ENCODE peak calls at places on chromosome X, in five cellular contexts. I is CD8-positive, alpha-beta memory T cell; N is OCI-LY7; T is HCT116; V is spleen. E is an unnamed sample. For H3K9me3, the result is how much of the 10 kb centered on the place peaks cover.

GRCh38 chrX:149314031-149314430 is 191.1 kb downstream of the IDS start:
- DNase-seq in N (no peak), T (no peak), V (no peak), I (no peak), E (no peak)

GRCh38 chrX:96004386-96004785 is 680.3 kb upstream of the DIAPH2 start:
- DNase-seq in V (no peak), T (no peak), I (no peak), N (no peak), E (no peak)

GRCh38 chrX:74925210-74926088 is at the start of gene NEXMIF:
- DNase-seq in I (no peak), N (no peak), V (peak), T (no peak), E (no peak)

GRCh38 chrX:104319346-104319745 is 64.6 kb upstream of the ESX1 start:
- DNase-seq in N (no peak), T (no peak), I (no peak), V (no peak), E (no peak)

GRCh38 chrX:101348452-101349222 is at the start of gene TIMM8A:
- DNase-seq in I (peak), T (peak), V (peak), N (peak), E (peak)

GRCh38 chrX:78658851-78659744 is at the start of gene RTL3:
- DNase-seq in N (no peak), T (no peak), I (no peak), V (no peak), E (no peak)

GRCh38 chrX:14712096-14712495 is 160.8 kb downstream of the FANCB start:
- DNase-seq in V (no peak), I (no peak), N (no peak), T (no peak), E (no peak)

GRCh38 chrX:13899607-13900006 is 82.7 kb upstream of the GPM6B start:
- DNase-seq in V (no peak), I (no peak), N (no peak), T (no peak), E (no peak)

GRCh38 chrX:106615041-106615440 is 3.3 kb downstream of the RADX start:
- DNase-seq in T (no peak), I (no peak), V (no peak), N (no peak), E (no peak)

GRCh38 chrX:48971325-48972213 is at the start of gene KCND1:
- DNase-seq in N (no peak), V (no peak), T (no peak), I (no peak), E (no peak)

GRCh38 chrX:23792861-23793553 is 10.0 kb downstream of the SAT1 start:
- DNase-seq in N (no peak), T (no peak), I (no peak), V (no peak), E (no peak)

GRCh38 chrX:148632444-148632843 is 132.0 kb downstream of the AFF2 start:
- DNase-seq in I (no peak), N (no peak), T (no peak), V (no peak), E (no peak)

GRCh38 chrX:79975605-79976004 is 38.9 kb upstream of the TBX22 start:
- DNase-seq in N (no peak), I (no peak), V (no peak), T (no peak), E (no peak)

GRCh38 chrX:71542411-71542810 is 9.5 kb downstream of the OGT start:
- DNase-seq in I (no peak), N (no peak), V (no peak), T (no peak), E (no peak)

GRCh38 chrX:68894142-68894512 is 65.3 kb downstream of the EFNB1 start:
- DNase-seq in I (no peak), N (no peak), V (no peak), T (no peak), E (no peak)

GRCh38 chrX:49228185-49228584 is 5.0 kb downstream of the CACNA1F start:
- DNase-seq in I (no peak), N (no peak), V (no peak), T (no peak), E (no peak)

GRCh38 chrX:46036508-46036907 is 508.7 kb downstream of the ZNF674 start:
- DNase-seq in N (no peak), V (no peak), T (no peak), I (no peak), E (no peak)

GRCh38 chrX:2385224-2385623 is 115.6 kb downstream of the DHRSX start:
- DNase-seq in V (no peak), I (no peak), N (no peak), T (peak), E (no peak)

GRCh38 chrX:81348388-81348787 is 146.5 kb downstream of the SH3BGRL start:
- DNase-seq in N (no peak), I (no peak), V (no peak), T (no peak), E (no peak)

GRCh38 chrX:27863813-27864212 is 56.0 kb downstream of the MAGEB10 start:
- DNase-seq in I (no peak), T (no peak), N (no peak), V (peak), E (no peak)

GRCh38 chrX:71637253-71637618 is 18.9 kb upstream of the CXCR3 start:
- DNase-seq in T (no peak), N (no peak), I (no peak), V (no peak), E (no peak)

GRCh38 chrX:1480082-1480785 is 27.5 kb upstream of the ASMTL start:
- DNase-seq in T (no peak), V (peak), N (no peak), I (no peak), E (no peak)

GRCh38 chrX:134628663-134629062 is 29.6 kb downstream of the PLAC1 start:
- DNase-seq in N (no peak), I (no peak), V (no peak), T (no peak), E (no peak)

GRCh38 chrX:44903842-44904530 is 31.0 kb downstream of the KDM6A start:
- DNase-seq in V (no peak), I (no peak), N (peak), T (no peak), E (no peak)

GRCh38 chrX:72304877-72305276 is 837 bp downstream of the CITED1 start:
- DNase-seq in T (no peak), V (no peak), N (no peak), I (no peak), E (no peak)

GRCh38 chrX:103464774-103465117 is 54.5 kb downstream of the RAB40A start:
- DNase-seq in I (peak), V (no peak), T (peak), N (peak), E (peak)

GRCh38 chrX:117376460-117376859 is 740.1 kb downstream of the KLHL13 start:
- DNase-seq in N (no peak), I (no peak), V (no peak), T (peak), E (no peak)

GRCh38 chrX:2921750-2922149 is 7.4 kb downstream of the ARSD start:
- DNase-seq in T (no peak), N (no peak), V (no peak), I (no peak), E (no peak)

GRCh38 chrX:107205770-107206696 is at the start of the genes DNAAF6 and NUP62CL:
- DNase-seq in V (peak), T (peak), I (peak), N (peak), E (peak)

GRCh38 chrX:119880552-119881437 is 9.2 kb downstream of the NDUFA1 start:
- DNase-seq in T (peak), V (no peak), N (peak), I (peak), E (no peak)

GRCh38 chrX:47202877-47203276 is 9.2 kb downstream of the UBA1 start:
- DNase-seq in N (no peak), I (no peak), T (no peak), V (peak), E (no peak)

GRCh38 chrX:152165033-152165743 is 26.8 kb upstream of the MAGEA10 start:
- DNase-seq in V (no peak), N (no peak), T (no peak), I (no peak), E (no peak)

GRCh38 chrX:43703211-43703791 is 47.2 kb downstream of the MAOA start:
- DNase-seq in T (no peak), V (no peak), N (no peak), I (no peak), E (no peak)

GRCh38 chrX:45322382-45322781 is 121.7 kb upstream of the DIPK2B start:
- DNase-seq in I (no peak), V (no peak), N (peak), T (peak), E (no peak)

GRCh38 chrX:17464196-17464595 is 89.2 kb downstream of the NHS start:
- DNase-seq in I (no peak), T (no peak), V (no peak), N (no peak), E (no peak)

GRCh38 chrX:54049801-54050200 is 5.5 kb upstream of the PHF8 start:
- DNase-seq in T (no peak), N (no peak), I (no peak), V (no peak), E (no peak)

GRCh38 chrX:50876551-50876950 is 34.0 kb upstream of the BMP15 start:
- DNase-seq in V (no peak), N (no peak), T (no peak), I (no peak), E (no peak)

GRCh38 chrX:56804867-56805266 is 75.8 kb downstream of the NBDY start:
- DNase-seq in T (no peak), V (no peak), N (no peak), I (no peak), E (no peak)

GRCh38 chrX:56802428-56802827 is 73.4 kb downstream of the NBDY start:
- DNase-seq in N (no peak), V (peak), I (no peak), T (no peak), E (peak)

GRCh38 chrX:56803849-56804681 is 75.0 kb downstream of the NBDY start:
- DNase-seq in V (peak), T (no peak), I (no peak), N (no peak), E (peak)

GRCh38 chrX:56805399-56805798 is 76.4 kb downstream of the NBDY start:
- DNase-seq in I (no peak), N (no peak), V (peak), T (no peak), E (peak)

GRCh38 chrX:56802921-56803848 is 74.1 kb downstream of the NBDY start:
- DNase-seq in I (peak), T (no peak), N (no peak), V (peak), E (peak)
- H3K27ac ChIP-seq in I (no peak), T (no peak), N (no peak), V (peak), E (peak)

GRCh38 chrX:55253528-55253927 is 11.2 kb downstream of the PAGE3 start:
- DNase-seq in I (no peak), V (no peak), T (no peak), N (no peak), E (no peak)
- H3K9me3 ChIP-seq in I (under half), V (under half), T (under half), N (under half), E (under half)

GRCh38 chrX:38850807-38851533 is 49.7 kb downstream of the MID1IP1 start:
- DNase-seq in T (no peak), I (no peak), N (no peak), V (no peak), E (no peak)
- H3K27ac ChIP-seq in T (no peak), I (no peak), N (no peak), V (no peak), E (no peak)

DNA sequence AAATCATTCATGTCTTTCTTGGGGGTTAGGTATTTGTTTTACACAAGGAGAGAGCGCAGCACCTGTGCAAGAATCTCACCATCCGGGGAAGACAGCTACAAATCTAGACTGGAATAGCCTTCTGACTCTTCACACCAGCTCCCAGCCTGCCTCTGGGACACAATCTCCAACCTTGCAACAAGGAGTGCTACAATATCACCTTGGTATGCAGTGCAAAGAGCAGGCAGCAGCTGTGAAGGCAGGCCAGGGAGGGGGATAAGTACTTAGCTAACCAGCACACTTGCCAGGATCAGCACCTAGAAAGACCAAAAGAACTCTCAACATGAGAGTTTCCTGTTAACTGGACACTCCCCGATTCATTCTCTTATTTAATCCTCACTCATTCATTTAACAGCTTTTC is 235.3 kb downstream of the AR start:
- DNase-seq in V (no peak), I (no peak), N (no peak), T (no peak), E (no peak)
- H3K9me3 ChIP-seq in V (under half), I (under half), N (under half), T (under half), E (under half)

GRCh38 chrX:18885317-18886004 is 98.5 kb downstream of the PHKA2 start:
- DNase-seq in V (peak), N (no peak), I (peak), T (no peak), E (no peak)
- H3K27ac ChIP-seq in V (peak), N (no peak), I (peak), T (peak), E (peak)

DNA sequence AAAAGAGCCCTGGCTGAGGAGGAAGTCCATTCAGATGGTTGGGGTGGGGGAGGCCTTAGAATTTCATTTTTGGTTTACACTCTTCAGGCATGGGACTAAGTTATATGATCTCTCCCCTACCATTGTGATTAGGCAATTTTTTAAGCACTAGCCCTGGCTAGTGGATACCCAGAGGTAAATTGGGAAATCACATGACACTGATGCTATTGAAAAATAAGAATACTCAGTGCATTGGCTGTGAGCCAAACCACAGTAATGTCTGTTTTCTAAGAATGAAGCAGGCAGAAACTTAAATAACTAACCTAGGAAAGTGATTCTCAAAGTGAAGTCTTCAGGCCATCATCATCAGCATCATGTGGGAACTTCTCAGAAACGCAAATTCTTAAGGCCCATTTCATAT is 149.7 kb downstream of the RRAGB start:
- DNase-seq in N (no peak), T (no peak), V (no peak), I (no peak), E (no peak)
- H3K9me3 ChIP-seq in N (under half), T (under half), V (under half), I (under half), E (under half)

GRCh38 chrX:154058207-154058997 is 38.7 kb upstream of the IRAK1 start:
- DNase-seq in N (no peak), V (no peak), T (no peak), I (no peak), E (no peak)

GRCh38 chrX:154057790-154058189 is 38.1 kb upstream of the IRAK1 start:
- DNase-seq in N (no peak), T (no peak), I (no peak), V (no peak), E (no peak)

GRCh38 chrX:154059729-154060245 is 37.7 kb downstream of the MECP2 start:
- DNase-seq in V (no peak), N (no peak), T (no peak), I (no peak), E (no peak)

GRCh38 chrX:154056739-154057367 is 37.2 kb upstream of the IRAK1 start:
- DNase-seq in I (no peak), N (peak), V (no peak), T (no peak), E (no peak)

GRCh38 chrX:154059231-154059630 is 38.3 kb downstream of the MECP2 start:
- DNase-seq in V (no peak), N (no peak), T (no peak), I (no peak), E (no peak)
- H3K27ac ChIP-seq in V (peak), N (no peak), T (no peak), I (no peak), E (peak)

DNA sequence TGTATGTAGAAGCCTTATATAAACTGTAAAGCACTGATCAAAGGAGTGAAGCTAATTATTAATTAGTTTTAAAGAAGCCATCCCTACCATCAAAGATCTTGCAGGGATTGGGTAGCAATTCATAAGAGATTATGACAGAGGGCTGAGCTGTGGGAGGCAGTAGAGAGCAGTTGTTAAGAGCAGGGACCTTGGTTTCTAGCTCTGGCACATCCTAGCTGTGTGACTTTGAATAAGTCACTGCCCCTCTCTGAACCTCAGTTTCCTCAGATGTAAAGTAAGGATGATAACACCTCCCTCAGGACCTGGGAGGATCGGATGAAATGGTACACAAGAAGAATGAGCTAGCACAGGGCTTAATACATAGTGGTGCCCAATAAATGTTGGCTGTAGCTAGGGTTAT is 45.4 kb downstream of the APLN start:
- DNase-seq in T (no peak), V (no peak), N (no peak), I (no peak), E (no peak)
- H3K9me3 ChIP-seq in T (under half), V (under half), N (under half), I (under half), E (under half)

GRCh38 chrX:136251042-136251991 is at the start of gene MAP7D3:
- DNase-seq in I (peak), T (peak), V (peak), N (peak), E (peak)

GRCh38 chrX:136255543-136255942 is 4.3 kb upstream of the MAP7D3 start:
- DNase-seq in N (no peak), I (no peak), T (no peak), V (no peak), E (no peak)

GRCh38 chrX:136246201-136246600 is 5.0 kb downstream of the MAP7D3 start:
- DNase-seq in V (no peak), N (no peak), I (no peak), T (no peak), E (no peak)

GRCh38 chrX:136250191-136251041 is 784 bp downstream of the MAP7D3 start:
- DNase-seq in I (no peak), T (no peak), V (no peak), N (peak), E (no peak)
- H3K27ac ChIP-seq in I (peak), T (peak), V (peak), N (no peak), E (peak)